ENCODE peak calls at places on chromosomes 3 and 15, in four cellular contexts. One of them, this sample, is unnamed.
A peak's percentile ranks its signal among the peaks of the same experiment; 100 is the strongest.

GRCh38 chr15:41340189-41340695 is 7.6 kb downstream of the NUSAP1 start:
- DNase-seq in trophoblast cell: no peak
- DNase-seq in mesenchymal stem cell: no peak
- DNase-seq in neuronal stem cell: no peak
- DNase-seq in this sample: no peak

GRCh38 chr3:42668793-42669217 is 15.3 kb downstream of the ZBTB47 start:
- DNase-seq in trophoblast cell: no peak
- DNase-seq in mesenchymal stem cell: no peak
- DNase-seq in neuronal stem cell: no peak
- DNase-seq in this sample: no peak

GRCh38 chr3:197353867-197354180 is 55.4 kb upstream of the DLG1 start:
- DNase-seq in mesenchymal stem cell: peak; percentile 74
- DNase-seq in trophoblast cell: no peak
- DNase-seq in neuronal stem cell: no peak
- DNase-seq in this sample: no peak

GRCh38 chr15:70200511-70200991 is 102.8 kb upstream of the TLE3 start:
- DNase-seq in neuronal stem cell: no peak
- DNase-seq in mesenchymal stem cell: peak; percentile 57
- DNase-seq in trophoblast cell: peak; percentile 97
- DNase-seq in this sample: no peak

GRCh38 chr3:56351496-56351895 is 116.8 kb downstream of the ERC2 start:
- DNase-seq in mesenchymal stem cell: no peak
- DNase-seq in neuronal stem cell: no peak
- DNase-seq in trophoblast cell: no peak
- DNase-seq in this sample: no peak

GRCh38 chr15:80662756-80663553 is 32.2 kb upstream of the ABHD17C start:
- DNase-seq in trophoblast cell: peak; percentile 68
- DNase-seq in neuronal stem cell: no peak
- DNase-seq in mesenchymal stem cell: no peak
- DNase-seq in this sample: no peak

GRCh38 chr15:88083828-88084760 is 172.4 kb downstream of the NTRK3 start:
- DNase-seq in neuronal stem cell: no peak
- DNase-seq in mesenchymal stem cell: no peak
- DNase-seq in trophoblast cell: no peak
- DNase-seq in this sample: no peak

GRCh38 chr3:24340966-24341365 is 153.7 kb downstream of the THRB start:
- DNase-seq in neuronal stem cell: no peak
- DNase-seq in mesenchymal stem cell: no peak
- DNase-seq in trophoblast cell: no peak
- DNase-seq in this sample: no peak

GRCh38 chr3:114361391-114361790 is 67.6 kb downstream of the TIGIT start:
- DNase-seq in neuronal stem cell: no peak
- DNase-seq in trophoblast cell: no peak
- DNase-seq in mesenchymal stem cell: no peak
- DNase-seq in this sample: no peak

GRCh38 chr15:27271258-27271657 is 300.3 kb downstream of the GABRG3 start:
- DNase-seq in mesenchymal stem cell: no peak
- DNase-seq in trophoblast cell: no peak
- DNase-seq in neuronal stem cell: no peak
- DNase-seq in this sample: peak; percentile 54

GRCh38 chr15:68415501-68416157 is 16.3 kb downstream of the ITGA11 start:
- DNase-seq in trophoblast cell: no peak
- DNase-seq in mesenchymal stem cell: no peak
- DNase-seq in neuronal stem cell: no peak
- DNase-seq in this sample: peak; percentile 20

GRCh38 chr3:17339233-17339632 is 403.2 kb downstream of the TBC1D5 start:
- DNase-seq in neuronal stem cell: no peak
- DNase-seq in mesenchymal stem cell: peak; percentile 33
- DNase-seq in trophoblast cell: peak; percentile 2
- DNase-seq in this sample: no peak

GRCh38 chr3:46934508-46935167 is 41.9 kb downstream of the CCDC12 start:
- DNase-seq in neuronal stem cell: no peak
- DNase-seq in mesenchymal stem cell: peak; percentile 61
- DNase-seq in trophoblast cell: no peak
- DNase-seq in this sample: no peak

GRCh38 chr3:49813497-49814174 is at the start of gene UBA7:
- DNase-seq in trophoblast cell: peak; percentile 60
- DNase-seq in neuronal stem cell: no peak
- DNase-seq in mesenchymal stem cell: peak; percentile 83
- DNase-seq in this sample: no peak

GRCh38 chr3:13549513-13550256 is 760 bp downstream of the FBLN2 start:
- DNase-seq in neuronal stem cell: no peak
- DNase-seq in trophoblast cell: no peak
- DNase-seq in mesenchymal stem cell: no peak
- DNase-seq in this sample: no peak
- H2BK12ac ChIP-seq in neuronal stem cell: no peak overlapping the region
- H2BK12ac ChIP-seq in trophoblast cell: no peak overlapping the region
- H2BK12ac ChIP-seq in mesenchymal stem cell: no peak overlapping the region
- H2BK12ac ChIP-seq in this sample: no peak overlapping the region

GRCh38 chr3:127764841-127765362 is 57.4 kb downstream of the MGLL start:
- DNase-seq in neuronal stem cell: no peak
- DNase-seq in mesenchymal stem cell: peak; percentile 62
- DNase-seq in trophoblast cell: peak; percentile 30
- DNase-seq in this sample: no peak
- H2BK120ac ChIP-seq in neuronal stem cell: no peak overlapping the region
- H2BK120ac ChIP-seq in mesenchymal stem cell: no peak overlapping the region
- H2BK120ac ChIP-seq in trophoblast cell: no peak overlapping the region
- H2BK120ac ChIP-seq in this sample: no peak overlapping the region

GRCh38 chr15:26235864-26236263 is 372.7 kb upstream of the ATP10A start:
- DNase-seq in neuronal stem cell: no peak
- DNase-seq in mesenchymal stem cell: no peak
- DNase-seq in trophoblast cell: no peak
- DNase-seq in this sample: peak; percentile 60

GRCh38 chr15:26235148-26235769 is 372.1 kb upstream of the ATP10A start:
- DNase-seq in trophoblast cell: no peak
- DNase-seq in neuronal stem cell: peak; percentile 65
- DNase-seq in mesenchymal stem cell: no peak
- DNase-seq in this sample: peak; percentile 94
- H2BK12ac ChIP-seq in trophoblast cell: no peak overlapping the region
- H2BK12ac ChIP-seq in neuronal stem cell: no peak overlapping the region
- H2BK12ac ChIP-seq in mesenchymal stem cell: no peak overlapping the region
- H2BK12ac ChIP-seq in this sample: no peak overlapping the region

GRCh38 chr15:74540135-74540760 is 772 bp upstream of the ARID3B start:
- DNase-seq in mesenchymal stem cell: peak; percentile 71
- DNase-seq in neuronal stem cell: no peak
- DNase-seq in trophoblast cell: no peak
- DNase-seq in this sample: no peak

GRCh38 chr15:74531144-74531811 is 9.7 kb upstream of the ARID3B start:
- DNase-seq in trophoblast cell: peak; percentile 95
- DNase-seq in mesenchymal stem cell: peak; percentile 88
- DNase-seq in neuronal stem cell: no peak
- DNase-seq in this sample: peak; percentile 72

GRCh38 chr15:74530771-74531143 is 10.3 kb upstream of the ARID3B start:
- DNase-seq in neuronal stem cell: no peak
- DNase-seq in mesenchymal stem cell: no peak
- DNase-seq in trophoblast cell: no peak
- DNase-seq in this sample: peak; percentile 29

GRCh38 chr15:74537736-74538135 is 3.3 kb upstream of the ARID3B start:
- DNase-seq in mesenchymal stem cell: no peak
- DNase-seq in trophoblast cell: no peak
- DNase-seq in neuronal stem cell: no peak
- DNase-seq in this sample: no peak

GRCh38 chr15:74535388-74536084 is 5.5 kb upstream of the ARID3B start:
- DNase-seq in mesenchymal stem cell: peak; percentile 8
- DNase-seq in neuronal stem cell: no peak
- DNase-seq in trophoblast cell: no peak
- DNase-seq in this sample: no peak
- H2BK120ac ChIP-seq in mesenchymal stem cell: no peak overlapping the region
- H2BK120ac ChIP-seq in neuronal stem cell: no peak overlapping the region
- H2BK120ac ChIP-seq in trophoblast cell: no peak overlapping the region
- H2BK120ac ChIP-seq in this sample: no peak overlapping the region

DNA sequence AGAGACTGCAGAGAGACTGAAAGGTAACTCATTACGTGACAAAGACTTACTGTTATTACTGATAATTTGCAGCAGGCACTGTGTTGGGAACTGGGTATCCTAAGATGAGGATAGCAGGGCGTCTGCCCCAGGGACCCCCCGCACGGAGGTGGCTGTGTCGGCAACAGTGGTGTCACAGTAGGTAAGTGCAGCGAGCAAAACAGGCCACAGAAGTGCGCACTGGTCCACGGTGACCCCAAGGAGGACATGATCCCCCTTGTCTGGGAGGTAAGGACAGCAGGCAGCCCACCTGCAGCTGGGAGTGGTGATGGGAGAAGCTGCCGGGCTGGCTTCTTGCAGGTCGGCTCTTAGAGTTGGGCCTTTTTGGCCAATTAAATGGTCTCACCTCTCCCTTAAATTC is 82.9 kb downstream of the FAM43A start:
- DNase-seq in mesenchymal stem cell: no peak
- DNase-seq in trophoblast cell: no peak
- DNase-seq in neuronal stem cell: no peak
- DNase-seq in this sample: no peak
- H2BK12ac ChIP-seq in mesenchymal stem cell: no peak overlapping the region
- H2BK12ac ChIP-seq in trophoblast cell: no peak overlapping the region
- H2BK12ac ChIP-seq in neuronal stem cell: peak overlapping the region; percentile 47
- H2BK12ac ChIP-seq in this sample: no peak overlapping the region

DNA sequence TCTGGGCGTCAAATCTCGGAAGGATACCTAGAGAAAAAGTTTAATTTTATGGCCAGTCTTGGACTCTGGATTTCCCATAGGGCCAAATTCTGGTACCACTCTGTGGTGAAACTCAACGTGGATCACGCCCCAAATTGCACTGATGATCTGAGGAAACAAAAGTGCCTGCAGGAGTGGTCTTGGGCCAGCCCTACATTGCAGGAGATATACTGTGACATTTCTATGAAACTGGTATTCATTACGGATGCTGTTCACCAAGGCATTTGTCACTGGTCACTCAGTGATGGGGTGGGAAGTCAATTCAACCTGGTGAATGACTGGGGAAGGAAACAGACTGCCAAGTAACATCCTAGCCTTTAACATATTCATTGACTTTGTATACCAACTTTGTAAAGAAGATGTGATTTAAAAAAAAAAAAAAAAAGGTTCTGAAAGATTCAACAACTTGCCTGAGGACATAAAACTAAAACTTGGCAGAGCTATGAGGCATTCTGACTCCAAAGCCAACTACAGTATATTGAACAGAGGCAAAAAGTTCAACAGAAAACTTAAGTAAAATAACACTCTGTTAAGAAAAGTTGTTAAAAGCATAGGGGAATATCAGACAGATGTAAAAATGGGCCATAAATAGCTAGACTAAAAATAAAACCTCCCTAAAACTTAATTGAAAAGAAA is 23.6 kb downstream of the GOLIM4 start:
- DNase-seq in trophoblast cell: no peak
- DNase-seq in mesenchymal stem cell: no peak
- DNase-seq in neuronal stem cell: no peak
- DNase-seq in this sample: no peak
- H2BK120ac ChIP-seq in trophoblast cell: no peak overlapping the region
- H2BK120ac ChIP-seq in mesenchymal stem cell: no peak overlapping the region
- H2BK120ac ChIP-seq in neuronal stem cell: no peak overlapping the region
- H2BK120ac ChIP-seq in this sample: no peak overlapping the region

DNA sequence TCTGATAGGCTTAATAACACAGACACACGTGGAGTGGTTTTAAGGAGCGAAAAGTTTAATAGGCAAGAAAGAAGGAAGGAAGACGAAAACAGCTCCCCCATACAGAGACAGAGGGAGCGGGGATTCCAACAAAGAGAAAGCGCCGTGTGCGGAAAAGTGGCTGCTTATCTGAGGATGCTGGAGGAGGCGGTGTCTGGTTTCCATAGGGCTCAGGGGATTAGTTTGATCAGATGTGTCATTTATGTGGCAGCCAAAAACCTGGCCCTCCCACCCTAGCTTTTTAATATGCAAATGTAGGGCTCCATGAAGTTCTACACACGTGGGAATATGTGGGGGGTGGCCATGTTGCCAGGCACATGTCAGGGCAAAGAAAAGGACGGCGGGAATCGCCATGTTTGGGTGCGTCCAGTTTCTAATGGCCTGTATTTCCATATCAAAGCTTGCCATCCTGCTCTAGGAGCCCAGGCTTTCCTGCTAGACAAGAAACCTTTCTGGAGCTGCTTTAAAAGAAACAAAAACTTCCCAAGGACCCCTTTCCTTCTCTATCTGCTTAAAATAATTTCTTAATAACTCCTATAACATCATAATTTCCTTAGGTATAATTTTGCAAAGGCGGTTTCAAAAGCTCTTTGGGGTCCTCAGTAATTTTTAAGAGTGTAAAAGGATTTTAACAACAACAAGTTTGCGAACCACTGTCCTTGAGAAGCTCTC is 749 bp upstream of the ZNF589 start:
- DNase-seq in trophoblast cell: no peak
- DNase-seq in neuronal stem cell: peak; percentile 55
- DNase-seq in mesenchymal stem cell: no peak
- DNase-seq in this sample: peak; percentile 83
- H2BK12ac ChIP-seq in trophoblast cell: no peak overlapping the region
- H2BK12ac ChIP-seq in neuronal stem cell: no peak overlapping the region
- H2BK12ac ChIP-seq in mesenchymal stem cell: no peak overlapping the region
- H2BK12ac ChIP-seq in this sample: no peak overlapping the region

GRCh38 chr15:38864122-38864521 is 299.5 kb upstream of the RASGRP1 start:
- DNase-seq in mesenchymal stem cell: no peak
- DNase-seq in neuronal stem cell: no peak
- DNase-seq in trophoblast cell: peak; percentile 6
- DNase-seq in this sample: no peak
- H2BK120ac ChIP-seq in mesenchymal stem cell: no peak overlapping the region
- H2BK120ac ChIP-seq in neuronal stem cell: no peak overlapping the region
- H2BK120ac ChIP-seq in trophoblast cell: no peak overlapping the region
- H2BK120ac ChIP-seq in this sample: no peak overlapping the region

GRCh38 chr15:77733579-77734300 is 101.0 kb upstream of the LINGO1 start:
- DNase-seq in trophoblast cell: no peak
- DNase-seq in neuronal stem cell: no peak
- DNase-seq in mesenchymal stem cell: no peak
- DNase-seq in this sample: no peak
- H2BK12ac ChIP-seq in trophoblast cell: no peak overlapping the region
- H2BK12ac ChIP-seq in neuronal stem cell: no peak overlapping the region
- H2BK12ac ChIP-seq in mesenchymal stem cell: no peak overlapping the region
- H2BK12ac ChIP-seq in this sample: no peak overlapping the region

This sample was measured in H9.